ENCODE peak calls at places on chromosomes 5 and 9, in ten cellular contexts. O is heart right ventricle, V is tibial artery, S is fibroblast of lung, N is ovary, C is lung, G is uterus, A is endothelial cell of umbilical vein, L is GM12878, W is coronary artery. F is an unnamed sample.

GRCh38 chr9:12640021-12640587 is 53.1 kb upstream of the TYRP1 start:
- DNase-seq in O (no peak), V (no peak), S (peak), N (no peak), C (no peak), G (no peak), A (peak), L (no peak), W (no peak), F (no peak)

GRCh38 chr9:82302968-82303655 is 314.5 kb downstream of the SPATA31D1 start:
- DNase-seq in O (no peak), V (no peak), S (no peak), N (no peak), C (no peak), G (no peak), A (no peak), L (no peak), W (no peak), F (no peak)

GRCh38 chr9:97766092-97766491 is 69.0 kb upstream of the XPA start:
- DNase-seq in O (no peak), V (no peak), S (peak), N (no peak), C (no peak), G (no peak), A (no peak), L (no peak), W (no peak), F (no peak)

GRCh38 chr5:140111043-140111858 is 2.7 kb upstream of the PURA start:
- DNase-seq in O (no peak), V (no peak), S (no peak), N (no peak), C (no peak), G (no peak), A (no peak), L (no peak), W (no peak), F (no peak)

GRCh38 chr5:157342822-157343402 is 77.0 kb downstream of the CYFIP2 start:
- DNase-seq in O (no peak), V (no peak), S (no peak), N (no peak), C (no peak), G (no peak), A (peak), L (no peak), W (no peak), F (no peak)

GRCh38 chr9:130208600-130209347 is 36.6 kb downstream of the NCS1 start:
- DNase-seq in O (no peak), V (no peak), S (no peak), N (no peak), C (no peak), G (no peak), A (no peak), L (no peak), W (no peak), F (no peak)

GRCh38 chr5:167105951-167106350 is 1185.5 kb upstream of the WWC1 start:
- DNase-seq in O (no peak), V (no peak), S (peak), N (no peak), C (no peak), G (no peak), A (no peak), L (no peak), W (no peak), F (no peak)

GRCh38 chr5:9892696-9893095 is 262.5 kb upstream of the TAS2R1 start:
- DNase-seq in O (no peak), V (no peak), S (no peak), N (no peak), C (no peak), G (no peak), A (no peak), L (no peak), W (no peak), F (no peak)

GRCh38 chr5:156474251-156474650 is 147.3 kb downstream of the SGCD start:
- DNase-seq in O (peak), V (peak), S (peak), N (peak), C (no peak), G (peak), A (no peak), L (no peak), W (no peak), F (peak)

GRCh38 chr5:43332401-43332800 is 19.2 kb upstream of the HMGCS1 start:
- DNase-seq in O (no peak), V (no peak), S (no peak), N (no peak), C (no peak), G (no peak), A (no peak), L (no peak), W (no peak), F (no peak)

GRCh38 chr5:54443264-54443663 is 12.2 kb upstream of the HSPB3 start:
- DNase-seq in O (peak), V (no peak), S (peak), N (no peak), C (no peak), G (no peak), A (peak), L (no peak), W (no peak), F (no peak)

GRCh38 chr5:134561871-134562296 is 36.4 kb downstream of the JADE2 start:
- DNase-seq in O (peak), V (no peak), S (peak), N (peak), C (no peak), G (no peak), A (peak), L (no peak), W (no peak), F (no peak)

GRCh38 chr5:169169786-169170185 is 131.2 kb downstream of the SLIT3 start:
- DNase-seq in O (no peak), V (no peak), S (no peak), N (no peak), C (no peak), G (no peak), A (no peak), L (no peak), W (no peak), F (no peak)

GRCh38 chr5:42875785-42876374 is 64.2 kb upstream of the SELENOP start:
- DNase-seq in O (no peak), V (no peak), S (no peak), N (no peak), C (no peak), G (no peak), A (no peak), L (no peak), W (no peak), F (no peak)

GRCh38 chr5:31585519-31586270 is 53.2 kb upstream of the PDZD2 start:
- DNase-seq in O (no peak), V (no peak), S (peak), N (no peak), C (no peak), G (no peak), A (no peak), L (no peak), W (no peak), F (no peak)

GRCh38 chr5:141637266-141637692 is 482 bp downstream of the RELL2 start:
- DNase-seq in O (no peak), V (no peak), S (no peak), N (no peak), C (no peak), G (peak), A (no peak), L (no peak), W (no peak), F (no peak)

GRCh38 chr5:59819806-59820205 is 73.7 kb downstream of the PDE4D start:
- DNase-seq in O (no peak), V (no peak), S (no peak), N (no peak), C (no peak), G (no peak), A (no peak), L (no peak), W (no peak), F (no peak)

GRCh38 chr9:121484659-121485446 is 14.8 kb downstream of the GGTA1 start:
- DNase-seq in O (no peak), V (no peak), S (no peak), N (no peak), C (no peak), G (no peak), A (no peak), L (no peak), W (no peak), F (no peak)

GRCh38 chr9:6214451-6214850 is 1.2 kb upstream of the IL33 start:
- DNase-seq in O (no peak), V (peak), S (no peak), N (no peak), C (no peak), G (no peak), A (no peak), L (no peak), W (no peak), F (no peak)

GRCh38 chr9:116286287-116286686 is 132.7 kb downstream of the PAPPA start:
- DNase-seq in O (no peak), V (no peak), S (peak), N (no peak), C (no peak), G (no peak), A (no peak), L (no peak), W (no peak), F (no peak)

GRCh38 chr9:88809371-88809770 is 181.9 kb upstream of the S1PR3 start:
- DNase-seq in O (no peak), V (no peak), S (peak), N (no peak), C (no peak), G (no peak), A (peak), L (no peak), W (peak), F (no peak)

GRCh38 chr5:55923177-55923872 is 71.4 kb downstream of the IL6ST start:
- DNase-seq in O (peak), V (no peak), S (no peak), N (no peak), C (peak), G (no peak), A (peak), L (no peak), W (peak), F (no peak)

GRCh38 chr9:2486988-2487387 is 134.6 kb upstream of the VLDLR start:
- DNase-seq in O (no peak), V (no peak), S (peak), N (no peak), C (no peak), G (no peak), A (no peak), L (no peak), W (no peak), F (no peak)

GRCh38 chr9:121568101-121568460 is 68.4 kb upstream of the GGTA1 start:
- DNase-seq in O (peak), V (no peak), S (no peak), N (peak), C (no peak), G (peak), A (peak), L (no peak), W (no peak), F (no peak)

GRCh38 chr5:61306531-61307195 is 25.4 kb upstream of the ZSWIM6 start:
- DNase-seq in O (no peak), V (no peak), S (peak), N (no peak), C (no peak), G (no peak), A (no peak), L (no peak), W (no peak), F (no peak)

GRCh38 chr9:133839822-133840329 is 101.7 kb upstream of the SARDH start:
- DNase-seq in O (peak), V (peak), S (peak), N (no peak), C (no peak), G (no peak), A (peak), L (no peak), W (no peak), F (no peak)

GRCh38 chr9:96486351-96487029 is 36.5 kb downstream of the HABP4 start:
- DNase-seq in O (peak), V (peak), S (peak), N (peak), C (peak), G (peak), A (no peak), L (no peak), W (peak), F (peak)

GRCh38 chr9:3437031-3437430 is 88.8 kb downstream of the RFX3 start:
- DNase-seq in O (no peak), V (no peak), S (no peak), N (no peak), C (no peak), G (no peak), A (peak), L (no peak), W (no peak), F (no peak)

GRCh38 chr5:145521523-145521922 is 313.6 kb downstream of the PRELID2 start:
- DNase-seq in O (no peak), V (no peak), S (no peak), N (no peak), C (no peak), G (no peak), A (no peak), L (no peak), W (no peak), F (no peak)

GRCh38 chr5:160488394-160488943 is 66.8 kb downstream of the PTTG1 start:
- DNase-seq in O (no peak), V (no peak), S (no peak), N (no peak), C (no peak), G (no peak), A (no peak), L (no peak), W (no peak), F (no peak)

GRCh38 chr9:31259824-31260223 is 1124.6 kb upstream of the ACO1 start:
- DNase-seq in O (no peak), V (no peak), S (no peak), N (no peak), C (no peak), G (no peak), A (no peak), L (no peak), W (no peak), F (no peak)

GRCh38 chr9:4740623-4741364 is at the start of gene AK3:
- DNase-seq in O (peak), V (peak), S (peak), N (peak), C (peak), G (peak), A (peak), L (no peak), W (peak), F (peak)
- TF ChIP-seq CTCF in O (no peak), V (peak), S (peak), N (peak), C (no peak), G (peak), A (peak), L (peak), W (no peak), F (peak)

GRCh38 chr5:6383376-6383775 is 5.0 kb upstream of the MED10 start:
- DNase-seq in O (no peak), V (no peak), S (no peak), N (no peak), C (no peak), G (no peak), A (no peak), L (no peak), W (no peak), F (no peak)

GRCh38 chr5:6377121-6377520 is 1.2 kb downstream of the MED10 start:
- DNase-seq in O (peak), V (no peak), S (peak), N (no peak), C (no peak), G (no peak), A (peak), L (no peak), W (no peak), F (peak)

GRCh38 chr5:6378128-6379023 is at the start of gene MED10:
- DNase-seq in O (peak), V (peak), S (peak), N (peak), C (peak), G (peak), A (peak), L (peak), W (peak), F (peak)

GRCh38 chr5:6377582-6378127 is 692 bp downstream of the MED10 start:
- DNase-seq in O (peak), V (no peak), S (peak), N (no peak), C (no peak), G (no peak), A (peak), L (no peak), W (peak), F (no peak)

GRCh38 chr5:6379246-6379645 is 899 bp upstream of the MED10 start:
- DNase-seq in O (no peak), V (no peak), S (no peak), N (no peak), C (no peak), G (no peak), A (no peak), L (no peak), W (peak), F (no peak)
- H3K27ac ChIP-seq in O (no peak), V (peak), S (no peak), N (no peak), C (peak), G (peak), A (no peak), L (peak), W (no peak), F (peak)

DNA sequence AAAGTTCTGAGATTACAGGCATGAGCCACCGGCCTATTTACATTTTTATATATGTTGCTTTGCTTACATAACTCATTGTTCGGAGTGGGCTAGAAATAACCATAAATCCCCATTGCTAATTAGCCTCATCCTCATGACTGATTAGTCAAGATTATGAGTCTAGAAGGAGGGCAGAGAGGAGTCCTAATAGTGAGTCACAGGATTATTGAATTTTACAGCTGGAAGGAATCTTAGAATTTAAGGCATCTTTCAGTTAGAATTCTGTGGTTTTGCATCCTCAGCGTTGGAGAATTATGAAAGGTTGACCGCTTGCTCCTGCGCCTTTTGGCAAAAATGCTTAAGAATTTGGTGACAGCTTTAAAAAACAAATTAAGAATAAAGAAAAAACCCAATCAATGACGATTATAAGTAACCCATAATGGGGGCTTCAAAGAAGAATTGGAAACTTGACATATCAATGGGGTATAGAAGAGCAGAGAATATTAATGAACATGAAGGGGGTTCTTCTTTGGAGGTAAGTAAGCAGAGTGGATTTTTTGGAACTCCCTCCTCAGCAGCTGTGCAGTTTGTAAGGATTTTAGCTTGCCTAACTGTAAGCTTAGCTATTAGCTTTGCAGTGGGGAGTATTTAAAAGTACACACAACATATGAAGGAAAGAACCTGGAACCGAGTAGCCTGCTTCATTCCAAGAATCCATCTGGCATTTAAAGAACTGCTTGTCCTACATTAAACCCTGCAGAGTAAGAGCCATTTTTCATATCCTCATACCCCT is 2.4 kb upstream of the PBX3 start:
- DNase-seq in O (no peak), V (no peak), S (peak), N (no peak), C (no peak), G (no peak), A (no peak), L (no peak), W (no peak), F (no peak)
- H3K4me3 ChIP-seq in O (no peak), V (no peak), S (no peak), N (no peak), C (no peak), G (no peak), A (no peak), L (no peak), W (no peak), F (no peak)

GRCh38 chr9:90965911-90966290 is 164.3 kb downstream of the SYK start:
- DNase-seq in O (no peak), V (no peak), S (no peak), N (no peak), C (no peak), G (no peak), A (peak), L (no peak), W (no peak), F (no peak)

GRCh38 chr9:90965141-90965910 is 163.7 kb downstream of the SYK start:
- DNase-seq in O (no peak), V (no peak), S (no peak), N (no peak), C (no peak), G (no peak), A (peak), L (no peak), W (no peak), F (no peak)

GRCh38 chr9:90967171-90967570 is 165.6 kb downstream of the SYK start:
- DNase-seq in O (no peak), V (no peak), S (no peak), N (no peak), C (no peak), G (no peak), A (no peak), L (no peak), W (no peak), F (no peak)

GRCh38 chr9:90966475-90967150 is 165.0 kb downstream of the SYK start:
- DNase-seq in O (no peak), V (no peak), S (peak), N (no peak), C (no peak), G (no peak), A (no peak), L (no peak), W (no peak), F (no peak)

GRCh38 chr9:90964101-90965020 is 162.7 kb downstream of the SYK start:
- DNase-seq in O (no peak), V (no peak), S (no peak), N (peak), C (peak), G (peak), A (peak), L (no peak), W (no peak), F (no peak)
- TF ChIP-seq CTCF in O (no peak), V (no peak), S (no peak), N (no peak), C (no peak), G (peak), A (peak), L (no peak), W (no peak), F (peak)

GRCh38 chr5:149789835-149790234 is 59.7 kb downstream of the PPARGC1B start:
- DNase-seq in O (no peak), V (no peak), S (no peak), N (no peak), C (no peak), G (no peak), A (no peak), L (no peak), W (no peak), F (no peak)
- H3K27ac ChIP-seq in O (peak), V (no peak), S (no peak), N (no peak), C (peak), G (no peak), A (no peak), L (no peak), W (no peak), F (no peak)

DNA sequence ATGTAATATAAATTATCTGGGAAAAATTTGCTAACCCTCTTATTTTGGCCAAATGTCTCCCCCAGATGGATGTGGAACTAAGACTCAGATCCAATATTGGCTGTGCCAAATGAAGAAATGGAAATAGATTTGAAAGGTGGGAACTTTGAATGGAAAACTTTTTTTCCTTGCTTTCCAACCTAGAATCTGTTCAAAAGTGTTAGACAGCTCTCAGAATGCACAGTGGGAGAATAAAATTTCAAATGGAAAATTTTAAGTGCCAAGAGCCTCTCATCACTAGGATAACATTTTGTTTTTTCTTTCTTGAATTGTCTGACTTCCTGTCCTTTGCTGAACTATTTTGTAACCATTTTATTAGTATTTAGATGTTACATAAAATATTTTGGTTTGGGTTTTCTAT is 142.7 kb upstream of the GAS1 start:
- DNase-seq in O (no peak), V (no peak), S (no peak), N (no peak), C (no peak), G (no peak), A (no peak), L (no peak), W (no peak), F (no peak)
- H3K4me3 ChIP-seq in O (no peak), V (no peak), S (no peak), N (no peak), C (no peak), G (no peak), A (no peak), L (no peak), W (no peak), F (no peak)